ENCODE peak calls at places on chromosomes 16 and 17, in eight cellular contexts. F is cardiac fibroblast; A is NCI-H1417; W is RPMI7951; D is HTR-8/SVneo; O is heart left ventricle; C is lower lobe of right lung; N is stimulated activated CD8-positive, alpha-beta memory T cell treated with anti-CD3 and anti-CD28 coated beads, Interleukin-15, amount 100 ng/mL, for 1 hour. L is an unnamed sample.
A peak's percentile ranks its signal among the peaks of the same experiment; 100 is the strongest.

GRCh38 chr16:85123891-85124635 is 11.8 kb upstream of the CIBAR2 start:
- DNase-seq in F (peak; percentile 91), A (no peak), W (peak; percentile 65), D (no peak), O (peak; percentile 75), C (peak; percentile 61), N (no peak), L (peak; percentile 68)

GRCh38 chr17:64781394-64781793 is 119.3 kb upstream of the SMURF2 start:
- DNase-seq in F (peak; percentile 43), A (no peak), W (peak; percentile 41), D (no peak), O (peak; percentile 81), C (peak; percentile 90), N (no peak), L (peak; percentile 76)

GRCh38 chr17:45910667-45911066 is 16.3 kb downstream of the MAPT start:
- DNase-seq in F (no peak), A (no peak), W (no peak), D (no peak), O (no peak), C (no peak), N (no peak), L (no peak)

GRCh38 chr17:28675980-28676379 is 14.0 kb downstream of the SUPT6H start:
- DNase-seq in F (no peak), A (peak; percentile 53), W (no peak), D (no peak), O (no peak), C (no peak), N (no peak), L (no peak)

GRCh38 chr17:1398900-1399299 is 1.1 kb downstream of the YWHAE start:
- DNase-seq in F (peak; percentile 59), A (no peak), W (peak; percentile 11), D (no peak), O (no peak), C (no peak), N (no peak), L (no peak)

GRCh38 chr17:67467500-67468481 is 90.7 kb downstream of the PITPNC1 start:
- DNase-seq in F (no peak), A (peak; percentile 67), W (no peak), D (no peak), O (no peak), C (no peak), N (no peak), L (no peak)

GRCh38 chr17:65797809-65798208 is 236.4 kb upstream of the AXIN2 start:
- DNase-seq in F (peak; percentile 35), A (no peak), W (peak; percentile 3), D (no peak), O (no peak), C (no peak), N (no peak), L (no peak)

GRCh38 chr16:79931721-79932120 is 331.2 kb upstream of the MAF start:
- DNase-seq in F (no peak), A (no peak), W (no peak), D (no peak), O (no peak), C (no peak), N (no peak), L (no peak)

GRCh38 chr16:4410335-4411075 is 5.9 kb downstream of the CORO7 start:
- DNase-seq in F (peak; percentile 93), A (no peak), W (peak; percentile 94), D (no peak), O (no peak), C (peak; percentile 51), N (no peak), L (no peak)

GRCh38 chr16:19330801-19331484 is 45.4 kb downstream of the CLEC19A start:
- DNase-seq in F (peak; percentile 13), A (no peak), W (peak; percentile 87), D (peak; percentile 57), O (no peak), C (no peak), N (no peak), L (no peak)

GRCh38 chr16:35234679-35235078 is 1775.3 kb downstream of the TP53TG3F start:
- DNase-seq in F (no peak), A (no peak), W (no peak), D (no peak), O (no peak), C (no peak), N (no peak), L (no peak)

GRCh38 chr17:21418446-21419298 is 42.5 kb downstream of the KCNJ12 start:
- DNase-seq in F (no peak), A (no peak), W (no peak), D (no peak), O (no peak), C (no peak), N (no peak), L (no peak)